ENCODE peak calls at places on chromosome 6, in four cellular contexts. A, Y, S and T are unnamed samples.

GRCh38 chr6:43798688-43799444 is 28.9 kb downstream of the VEGFA start:
- DNase-seq in A (no peak), Y (peak), S (peak), T (peak)

GRCh38 chr6:150959071-150959637 is 93.7 kb downstream of the MTHFD1L start:
- DNase-seq in Y (no peak), A (no peak), S (no peak), T (no peak)

GRCh38 chr6:148037496-148037895 is 305.1 kb upstream of the SASH1 start:
- DNase-seq in Y (no peak), S (no peak), A (no peak), T (no peak)

GRCh38 chr6:127879685-127880084 is 21.2 kb downstream of the THEMIS start:
- DNase-seq in Y (no peak), A (peak), S (no peak), T (no peak)

GRCh38 chr6:43290353-43290904 is 7.6 kb upstream of the SLC22A7 start:
- DNase-seq in S (no peak), Y (no peak), A (no peak), T (no peak)

GRCh38 chr6:111157412-111157811 is 70.1 kb downstream of the SLC16A10 start:
- DNase-seq in A (no peak), S (no peak), Y (no peak), T (no peak)

GRCh38 chr6:17012421-17013225 is 89.2 kb upstream of the STMND1 start:
- DNase-seq in A (peak), S (no peak), Y (no peak), T (no peak)

GRCh38 chr6:143232849-143233248 is 172.2 kb downstream of the AIG1 start:
- DNase-seq in Y (peak), A (peak), S (peak), T (peak)

GRCh38 chr6:147430811-147431210 is 77.7 kb upstream of the SAMD5 start:
- DNase-seq in S (no peak), A (no peak), Y (no peak), T (no peak)

GRCh38 chr6:147397306-147397705 is 111.2 kb upstream of the SAMD5 start:
- DNase-seq in S (no peak), A (no peak), Y (no peak), T (no peak)

GRCh38 chr6:42099340-42100028 is 42.9 kb downstream of the C6orf132 start:
- DNase-seq in S (no peak), Y (peak), A (no peak), T (peak)

GRCh38 chr6:166955121-166955864 is 1.1 kb downstream of the RNASET2 start:
- DNase-seq in S (no peak), A (peak), Y (peak), T (no peak)

GRCh38 chr6:5490495-5491069 is 229.3 kb downstream of the FARS2 start:
- DNase-seq in Y (no peak), A (no peak), S (no peak), T (no peak)

GRCh38 chr6:52994031-52994788 is 874 bp downstream of the GSTA4 start:
- DNase-seq in Y (peak), A (peak), S (no peak), T (peak)

GRCh38 chr6:21955196-21955595 is 341.6 kb downstream of the PRL start:
- DNase-seq in S (no peak), A (no peak), Y (no peak), T (no peak)

GRCh38 chr6:54085526-54085925 is 25.7 kb upstream of the MLIP start:
- DNase-seq in S (no peak), Y (no peak), A (no peak), T (no peak)

GRCh38 chr6:14040042-14040441 is 77.5 kb upstream of the CD83 start:
- DNase-seq in Y (peak), A (no peak), S (no peak), T (peak)

GRCh38 chr6:64325093-64325492 is 689.5 kb downstream of the PHF3 start:
- DNase-seq in S (no peak), A (no peak), Y (no peak), T (no peak)

GRCh38 chr6:106974337-106974998 is at the start of gene CD24:
- DNase-seq in A (peak), Y (peak), S (no peak), T (no peak)

GRCh38 chr6:106924699-106925523 is 49.6 kb downstream of the CD24 start:
- DNase-seq in Y (peak), A (no peak), S (no peak), T (peak)

GRCh38 chr6:2546941-2547716 is 203.6 kb downstream of the MYLK4 start:
- DNase-seq in Y (no peak), S (no peak), A (no peak), T (no peak)
- TF ChIP-seq TARDBP in Y (no peak), S (no peak), A (no peak), T (no peak)

GRCh38 chr6:133242761-133243590 is 1.8 kb downstream of the EYA4 start:
- DNase-seq in S (no peak), A (peak), Y (no peak), T (no peak)

GRCh38 chr6:133241901-133242760 is 974 bp downstream of the EYA4 start:
- DNase-seq in S (no peak), Y (no peak), A (peak), T (no peak)

GRCh38 chr6:133241088-133241900 is at the start of gene EYA4:
- DNase-seq in A (peak), S (no peak), Y (no peak), T (no peak)

GRCh38 chr6:133243723-133244122 is 2.6 kb downstream of the EYA4 start:
- DNase-seq in Y (no peak), S (no peak), A (no peak), T (no peak)

GRCh38 chr6:133240511-133241087 is 558 bp upstream of the EYA4 start:
- DNase-seq in A (peak), S (no peak), Y (no peak), T (no peak)
- TF ChIP-seq TARDBP in A (no peak), S (no peak), Y (no peak), T (no peak)

GRCh38 chr6:7137335-7138106 is 29.8 kb downstream of the RREB1 start:
- DNase-seq in A (peak), S (no peak), Y (peak), T (no peak)
- TF ChIP-seq TARDBP in A (no peak), S (no peak), Y (no peak), T (no peak)

GRCh38 chr6:28353981-28354676 is 4.4 kb downstream of the ZKSCAN3 start:
- DNase-seq in Y (peak), A (no peak), S (no peak), T (no peak)
- TF ChIP-seq TARDBP in Y (no peak), A (no peak), S (no peak), T (no peak)

DNA sequence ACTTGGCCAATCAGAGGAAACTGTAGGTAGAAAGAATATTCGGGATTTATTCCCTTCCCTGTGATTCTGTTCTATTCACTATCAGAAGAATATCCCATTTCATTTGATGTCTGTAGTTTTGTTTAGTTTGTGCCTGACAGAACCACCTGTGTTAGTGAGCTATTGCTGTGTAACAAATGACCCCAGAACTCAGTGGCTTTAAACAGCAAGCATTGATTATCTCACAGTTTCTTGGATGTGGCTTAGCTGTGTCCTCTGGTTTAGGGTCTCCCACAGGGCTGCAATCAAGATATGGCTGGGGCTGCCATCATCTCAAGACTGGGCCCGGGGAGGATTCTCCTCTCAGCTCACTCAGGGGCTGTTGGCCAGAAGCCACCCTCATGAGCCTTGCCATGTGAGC is 143.7 kb downstream of the ZDHHC14 start:
- DNase-seq in Y (no peak), A (no peak), S (no peak), T (no peak)
- TF ChIP-seq TARDBP in Y (no peak), A (no peak), S (no peak), T (no peak)

DNA sequence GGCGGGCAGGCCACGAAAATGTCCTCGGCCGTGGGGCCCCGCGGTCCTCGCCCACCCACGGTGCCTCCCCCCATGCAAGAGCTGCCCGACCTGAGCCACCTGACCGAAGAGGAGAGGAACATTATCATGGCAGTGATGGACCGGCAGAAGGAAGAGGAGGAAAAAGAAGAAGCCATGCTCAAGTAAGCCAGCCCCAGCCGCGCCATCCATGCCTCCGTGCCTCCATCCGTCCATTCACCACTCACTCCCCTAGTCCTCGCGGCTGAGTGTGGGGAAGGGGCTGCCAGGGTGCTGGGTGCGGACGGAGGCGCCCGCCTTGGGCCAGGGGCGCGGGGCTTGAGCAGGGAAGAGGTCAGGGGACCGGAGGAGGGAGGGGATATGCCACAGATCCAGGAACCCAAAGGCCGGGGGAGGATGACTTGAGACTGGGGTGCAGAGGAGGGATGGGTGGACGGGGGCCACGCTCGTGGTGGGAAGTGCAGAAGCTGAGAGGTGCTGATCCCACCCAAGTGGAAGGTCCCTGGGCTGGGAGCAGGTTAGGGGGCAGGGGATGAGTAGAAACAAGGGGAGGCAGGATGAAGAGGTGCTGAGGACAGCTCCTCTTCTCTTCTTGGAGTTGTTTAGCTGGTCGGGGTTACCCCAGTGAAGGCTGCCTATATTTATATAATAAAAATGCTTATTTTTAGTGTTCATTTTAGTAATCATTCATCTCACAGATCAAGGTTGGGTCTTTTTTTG is 825 bp downstream of the RIMS1 start:
- DNase-seq in Y (no peak), A (no peak), S (no peak), T (no peak)
- TF ChIP-seq TARDBP in Y (no peak), A (no peak), S (no peak), T (no peak)

DNA sequence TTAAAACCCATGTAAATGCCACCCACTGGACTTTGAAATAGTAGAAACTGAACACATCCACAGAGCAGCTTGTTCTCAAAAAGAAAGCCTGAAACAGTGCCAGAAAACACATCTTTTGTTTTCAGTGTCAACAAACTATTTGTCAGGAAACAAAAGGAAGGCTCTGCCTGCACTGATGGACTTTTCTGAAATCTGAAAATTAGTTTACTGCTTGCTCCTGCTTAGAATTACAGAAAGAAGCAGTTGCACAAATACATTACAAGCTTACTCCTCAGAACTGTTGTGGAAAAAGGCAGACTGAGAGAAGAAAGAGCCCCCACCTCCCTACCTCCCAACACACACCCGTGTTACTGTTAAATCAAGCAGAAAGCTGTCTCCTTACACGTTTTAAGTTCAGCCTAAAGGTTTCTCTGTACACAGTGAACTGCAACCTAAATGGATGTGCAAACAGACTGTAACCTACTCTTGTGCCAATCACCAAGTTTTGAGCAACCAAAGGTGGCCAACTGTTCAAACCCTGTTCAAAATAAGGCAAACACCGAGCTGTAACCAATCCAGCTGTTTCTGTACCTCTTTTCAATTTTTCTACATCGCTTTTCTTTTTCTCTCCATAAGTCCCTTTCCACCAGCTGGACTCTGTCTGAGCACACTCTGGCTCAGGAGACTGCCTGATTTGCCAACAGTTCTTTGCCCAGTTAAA is 43.7 kb downstream of the FRK start:
- DNase-seq in A (no peak), S (no peak), Y (no peak), T (peak)
- TF ChIP-seq TARDBP in A (no peak), S (no peak), Y (no peak), T (no peak)

GRCh38 chr6:161561938-161562337 is 288.1 kb upstream of the AGPAT4 start:
- DNase-seq in Y (no peak), S (no peak), A (no peak), T (no peak)

GRCh38 chr6:161554883-161555282 is 281.0 kb upstream of the AGPAT4 start:
- DNase-seq in Y (no peak), A (no peak), S (no peak), T (no peak)

GRCh38 chr6:161557333-161558107 is 283.7 kb upstream of the AGPAT4 start:
- DNase-seq in S (no peak), A (no peak), Y (peak), T (no peak)
- TF ChIP-seq TARDBP in S (no peak), A (no peak), Y (no peak), T (no peak)

GRCh38 chr6:15268130-15268908 is 22.4 kb downstream of the JARID2 start:
- DNase-seq in Y (no peak), S (no peak), A (no peak), T (no peak)
- TF ChIP-seq TARDBP in Y (no peak), S (no peak), A (no peak), T (no peak)